ENCODE peak calls at places on chromosomes 5 and 9, in nine cellular contexts. U, Q, T, X, E, L, Z, B and J are unnamed samples.

GRCh38 chr9:16157216-16157615 is 604.4 kb downstream of the CCDC171 start:
- DNase-seq in U (no peak), Q (no peak), T (no peak), X (no peak), E (no peak), L (no peak), Z (no peak), B (no peak), J (no peak)

GRCh38 chr5:176463113-176463764 is 15.1 kb downstream of the FAF2 start:
- DNase-seq in U (no peak), Q (no peak), T (no peak), X (no peak), E (no peak), L (no peak), Z (no peak), B (no peak), J (no peak)

GRCh38 chr5:123537845-123538244 is 25.9 kb downstream of the CSNK1G3 start:
- DNase-seq in U (no peak), Q (no peak), T (no peak), X (no peak), E (no peak), L (no peak), Z (no peak), B (no peak), J (no peak)

GRCh38 chr5:78591227-78591626 is 57.3 kb downstream of the LHFPL2 start:
- DNase-seq in U (peak), Q (no peak), T (no peak), X (no peak), E (no peak), L (peak), Z (no peak), B (no peak), J (no peak)

GRCh38 chr9:100472725-100473261 is at the start of gene TMEFF1:
- DNase-seq in U (peak), Q (peak), T (peak), X (peak), E (peak), L (no peak), Z (peak), B (peak), J (no peak)

GRCh38 chr5:5350101-5350500 is 72.4 kb upstream of the ICE1 start:
- DNase-seq in U (no peak), Q (no peak), T (no peak), X (no peak), E (no peak), L (peak), Z (no peak), B (no peak), J (no peak)

GRCh38 chr9:38087934-38088925 is 19.2 kb upstream of the SHB start:
- DNase-seq in U (peak), Q (peak), T (peak), X (peak), E (peak), L (peak), Z (peak), B (peak), J (peak)

GRCh38 chr5:35308391-35308790 is 78.1 kb upstream of the PRLR start:
- DNase-seq in U (no peak), Q (no peak), T (no peak), X (no peak), E (no peak), L (no peak), Z (no peak), B (no peak), J (no peak)

GRCh38 chr9:113160571-113160970 is 9.8 kb downstream of the SLC31A2 start:
- DNase-seq in U (no peak), Q (no peak), T (no peak), X (no peak), E (no peak), L (no peak), Z (no peak), B (no peak), J (no peak)

GRCh38 chr5:37165761-37166160 is 83.4 kb downstream of the CPLANE1 start:
- DNase-seq in U (no peak), Q (no peak), T (no peak), X (no peak), E (no peak), L (no peak), Z (no peak), B (no peak), J (no peak)

GRCh38 chr5:118042076-118042475 is 946.3 kb downstream of the DTWD2 start:
- DNase-seq in U (no peak), Q (no peak), T (no peak), X (no peak), E (no peak), L (no peak), Z (no peak), B (no peak), J (no peak)
- TF ChIP-seq CTCF in U (no peak), Q (no peak), T (no peak), X (no peak), E (peak), L (no peak), Z (no peak), B (no peak), J (no peak)

GRCh38 chr5:74934949-74935751 is 69.0 kb upstream of the FAM169A start:
- DNase-seq in U (peak), Q (no peak), T (no peak), X (no peak), E (peak), L (peak), Z (peak), B (no peak), J (no peak)
- TF ChIP-seq CTCF in U (peak), Q (no peak), T (peak), X (no peak), E (peak), L (peak), Z (peak), B (no peak), J (no peak)

DNA sequence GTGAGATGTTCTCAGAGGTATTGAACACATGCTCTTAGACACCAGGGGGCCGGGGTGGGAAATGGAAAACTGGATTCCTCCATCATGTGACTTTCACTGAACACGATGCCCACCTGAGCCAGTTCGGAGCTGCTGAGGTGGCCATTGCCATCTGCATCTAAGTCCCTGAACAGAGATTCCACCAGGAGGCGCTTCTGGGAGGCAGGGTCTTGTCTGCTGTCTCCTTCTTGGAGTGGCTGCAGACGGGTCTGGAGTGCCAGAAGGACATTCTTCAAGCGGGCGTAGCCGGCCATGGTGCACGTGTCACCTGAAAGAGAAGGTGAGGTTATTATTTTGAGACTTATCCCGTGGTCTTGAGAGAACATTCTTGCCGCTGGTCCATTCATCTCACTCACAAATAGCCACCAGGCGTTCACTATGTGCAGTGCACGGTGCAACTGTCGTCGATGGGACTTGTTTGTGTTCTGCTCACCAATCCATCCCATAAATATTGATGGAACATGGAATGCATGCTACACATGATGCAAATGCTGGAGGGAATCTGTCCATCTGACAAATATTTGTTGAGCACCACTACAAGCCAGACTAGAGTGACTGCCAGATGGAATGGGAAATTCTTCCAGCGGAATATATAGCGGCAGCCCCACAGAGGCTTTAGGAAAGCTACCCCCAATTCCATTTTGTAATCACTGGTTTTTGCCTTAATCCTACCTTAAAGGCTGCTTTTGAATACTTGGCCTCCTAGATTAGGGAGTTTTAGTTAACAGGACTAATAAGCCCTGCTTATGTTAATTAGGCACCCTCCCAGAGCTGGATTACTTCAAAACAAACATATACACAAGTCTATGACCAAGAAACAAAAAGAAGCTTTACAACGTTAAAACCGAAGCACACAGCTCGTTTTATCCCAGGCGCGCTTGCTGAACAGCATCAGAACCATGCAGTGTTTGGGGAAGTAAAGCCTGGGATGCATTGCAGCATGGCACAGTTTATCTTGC is 264.8 kb downstream of the HSPA4 start:
- DNase-seq in U (no peak), Q (no peak), T (no peak), X (no peak), E (no peak), L (peak), Z (peak), B (no peak), J (no peak)
- TF ChIP-seq CTCF in U (no peak), Q (no peak), T (no peak), X (no peak), E (peak), L (peak), Z (peak), B (no peak), J (no peak)

DNA sequence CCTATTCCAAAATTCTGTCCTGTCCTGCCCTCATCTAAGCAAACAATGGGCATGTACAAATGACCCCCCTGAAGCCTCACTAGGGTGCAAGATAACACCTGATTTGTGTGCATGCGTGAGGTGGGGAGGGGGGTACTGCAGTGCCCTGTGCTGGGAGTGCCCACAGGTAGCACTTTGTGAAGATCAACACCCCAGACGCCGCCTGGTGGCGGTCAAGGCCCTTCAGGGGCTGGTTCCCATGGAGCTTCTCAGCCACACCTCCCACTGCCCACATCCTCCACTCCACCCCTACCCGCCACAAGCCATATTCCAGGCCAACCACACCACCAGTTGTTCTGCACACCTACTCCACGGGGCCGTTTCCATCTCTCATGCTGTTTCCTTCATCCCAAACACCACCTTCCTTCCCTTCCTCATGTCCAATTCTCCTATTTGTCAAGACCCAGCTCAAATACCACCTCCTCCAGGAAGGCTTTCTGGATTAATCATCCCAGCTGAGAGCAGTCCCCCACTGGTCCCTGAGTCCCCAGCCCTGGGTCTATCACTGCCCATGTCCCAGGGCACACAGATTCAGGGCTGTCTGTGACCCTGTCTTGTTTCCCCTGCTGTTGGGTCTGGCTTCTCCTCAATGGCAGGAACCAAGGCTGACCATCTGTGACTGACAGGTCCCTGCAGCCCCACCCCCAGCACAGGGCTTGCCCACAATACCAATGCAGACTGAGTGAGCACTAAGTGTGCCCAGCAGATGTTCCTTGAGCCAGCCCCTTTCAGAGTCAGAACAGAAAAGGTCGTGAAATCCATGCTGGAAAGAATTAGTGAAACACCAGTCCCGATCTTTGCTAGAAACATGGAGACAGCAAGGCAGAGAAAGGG is 178.4 kb downstream of the PAX5 start:
- DNase-seq in U (no peak), Q (no peak), T (no peak), X (peak), E (peak), L (no peak), Z (peak), B (no peak), J (no peak)
- TF ChIP-seq CTCF in U (no peak), Q (no peak), T (no peak), X (no peak), E (peak), L (no peak), Z (no peak), B (no peak), J (no peak)

DNA sequence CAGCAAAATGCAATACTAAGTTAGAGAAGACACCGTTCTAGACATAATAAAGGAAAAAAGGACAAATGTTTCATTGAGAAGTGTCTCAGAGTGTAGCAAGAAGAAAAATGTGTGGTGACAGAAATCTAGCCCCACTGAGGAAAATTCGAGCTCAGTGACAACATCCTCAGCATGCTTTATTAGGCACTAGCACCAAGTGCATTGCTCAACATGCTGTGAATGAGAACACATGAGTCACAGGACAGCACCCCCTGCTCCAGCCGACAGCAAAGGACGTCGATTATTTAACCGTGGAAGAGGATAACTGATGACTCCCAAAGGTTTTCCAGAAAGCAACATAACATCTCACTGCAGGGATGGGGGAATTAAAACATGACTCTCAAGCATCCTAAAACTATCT is 182.7 kb downstream of the GNAQ start:
- DNase-seq in U (peak), Q (peak), T (peak), X (no peak), E (no peak), L (peak), Z (no peak), B (no peak), J (no peak)
- TF ChIP-seq CTCF in U (no peak), Q (no peak), T (no peak), X (no peak), E (no peak), L (no peak), Z (no peak), B (no peak), J (no peak)